ENCODE peak calls at places on chromosomes 16 and 17, in ten cellular contexts. Z, Q, X, J, U, F, V, C, T and E are unnamed samples. For H3K9me3 and H3K36me3, the result is how much of the 10 kb centered on the place peaks cover.

GRCh38 chr16:46929378-46930332 is 43.8 kb downstream of the DNAJA2 start:
- DNase-seq in U (peak), F (peak), Q (no peak), C (peak), V (peak), X (peak), J (peak), Z (peak), T (peak), E (peak)

GRCh38 chr17:17508019-17508535 is 11.9 kb upstream of the RASD1 start:
- DNase-seq in U (no peak), Z (no peak), Q (no peak), C (no peak), J (no peak), T (no peak), X (no peak), F (peak), V (peak), E (no peak)

GRCh38 chr17:28720247-28720996 is 637 bp downstream of the RPL23A start:
- DNase-seq in F (no peak), V (no peak), J (no peak), Z (no peak), C (no peak), U (no peak), Q (no peak), T (no peak), X (no peak), E (no peak)

GRCh38 chr17:79047291-79047920 is 23.4 kb downstream of the C1QTNF1 start:
- DNase-seq in J (no peak), Z (no peak), U (peak), Q (no peak), C (no peak), F (no peak), T (no peak), V (no peak), X (peak), E (no peak)

GRCh38 chr17:56786989-56787482 is 46.7 kb downstream of the C17orf67 start:
- DNase-seq in J (peak), C (peak), X (no peak), U (no peak), V (peak), T (peak), F (no peak), Q (no peak), Z (peak), E (peak)

GRCh38 chr17:36002631-36003030 is 1.3 kb upstream of the CCL15 start:
- DNase-seq in J (no peak), Z (no peak), Q (no peak), X (no peak), C (no peak), U (no peak), V (no peak), F (no peak), T (no peak), E (no peak)

GRCh38 chr16:49788505-49788904 is 67.4 kb downstream of the ZNF423 start:
- DNase-seq in X (peak), J (no peak), Z (no peak), C (peak), U (no peak), V (no peak), F (peak), Q (no peak), T (no peak), E (peak)

GRCh38 chr16:77221482-77221881 is 22.3 kb downstream of the SYCE1L start:
- DNase-seq in T (peak), V (no peak), Q (no peak), X (no peak), F (no peak), C (peak), U (no peak), J (no peak), Z (no peak), E (no peak)

GRCh38 chr17:40341808-40342574 is 22.5 kb downstream of the GJD3 start:
- DNase-seq in F (peak), Q (peak), T (peak), C (peak), J (peak), Z (no peak), X (peak), U (peak), V (peak), E (peak)

GRCh38 chr17:36930501-36930900 is 6.8 kb upstream of the LHX1 start:
- DNase-seq in J (no peak), F (no peak), Z (no peak), Q (no peak), U (no peak), C (no peak), V (no peak), T (no peak), X (no peak), E (no peak)

GRCh38 chr17:45700171-45701090 is 83.7 kb upstream of the CRHR1 start:
- DNase-seq in F (no peak), X (no peak), Q (no peak), T (no peak), U (no peak), Z (no peak), J (no peak), V (no peak), C (no peak), E (no peak)

GRCh38 chr17:20028436-20028835 is 19.3 kb downstream of the SPECC1 start:
- DNase-seq in Q (no peak), V (no peak), C (peak), F (no peak), X (no peak), Z (no peak), J (no peak), U (no peak), T (no peak), E (peak)

GRCh38 chr16:3748307-3748706 is 31.0 kb upstream of the TRAP1 start:
- DNase-seq in Q (peak), X (no peak), T (no peak), U (peak), Z (no peak), F (no peak), V (no peak), J (no peak), C (no peak), E (no peak)

GRCh38 chr16:19524356-19524865 is 669 bp downstream of the CCP110 start:
- DNase-seq in T (no peak), F (no peak), C (no peak), J (no peak), Q (no peak), X (no peak), V (no peak), U (peak), Z (no peak), E (peak)

GRCh38 chr16:21083729-21084268 is 66.8 kb downstream of the DNAH3 start:
- DNase-seq in U (peak), X (peak), J (peak), T (peak), V (peak), Z (peak), Q (no peak), F (peak), C (peak), E (peak)

GRCh38 chr17:48027322-48027981 is 10.1 kb downstream of the COPZ2 start:
- DNase-seq in X (no peak), J (no peak), F (no peak), V (no peak), T (no peak), C (no peak), Z (no peak), U (no peak), Q (no peak), E (no peak)

GRCh38 chr17:46045639-46046038 is 46.6 kb downstream of the STH start:
- DNase-seq in F (no peak), T (peak), U (no peak), X (no peak), V (no peak), Z (no peak), J (no peak), Q (no peak), C (peak), E (no peak)

GRCh38 chr17:60840456-60840855 is 162.8 kb downstream of the BCAS3 start:
- DNase-seq in F (no peak), C (no peak), U (no peak), X (no peak), V (no peak), Z (no peak), J (no peak), T (peak), Q (no peak), E (no peak)

GRCh38 chr16:71781741-71782140 is 26.9 kb downstream of the AP1G1 start:
- DNase-seq in F (no peak), V (no peak), C (no peak), Q (no peak), Z (no peak), U (no peak), T (peak), X (no peak), J (no peak), E (peak)

GRCh38 chr16:27859020-27859419 is 204.5 kb downstream of the GSG1L start:
- DNase-seq in X (no peak), Q (peak), V (no peak), T (no peak), C (no peak), U (peak), J (no peak), Z (no peak), F (no peak), E (no peak)

GRCh38 chr17:57480438-57481196 is 224.3 kb downstream of the MSI2 start:
- DNase-seq in X (peak), T (peak), Z (no peak), U (no peak), C (peak), Q (no peak), V (no peak), J (no peak), F (no peak), E (peak)

GRCh38 chr16:13573903-13574302 is 346.1 kb upstream of the ERCC4 start:
- DNase-seq in T (no peak), Z (no peak), Q (no peak), U (no peak), F (no peak), C (no peak), J (no peak), V (no peak), X (no peak), E (no peak)

GRCh38 chr17:34717092-34717491 is 137.7 kb downstream of the TMEM132E start:
- DNase-seq in T (no peak), U (no peak), C (no peak), Z (no peak), X (no peak), F (no peak), V (no peak), Q (no peak), J (no peak), E (no peak)

GRCh38 chr16:79801550-79802090 is 201.1 kb upstream of the MAF start:
- DNase-seq in Q (no peak), J (no peak), F (no peak), C (no peak), T (no peak), V (no peak), U (no peak), Z (no peak), X (no peak), E (no peak)

GRCh38 chr16:5422643-5423496 is 325.3 kb upstream of the EEF2KMT start:
- DNase-seq in U (no peak), F (no peak), Z (no peak), C (no peak), V (no peak), J (no peak), Q (no peak), X (no peak), T (no peak), E (no peak)

GRCh38 chr16:80806957-80807356 is 2.6 kb upstream of the CDYL2 start:
- DNase-seq in X (no peak), T (peak), F (no peak), J (no peak), U (no peak), Q (no peak), V (no peak), Z (no peak), C (peak), E (peak)

GRCh38 chr17:39064374-39064773 is 87.1 kb downstream of the PLXDC1 start:
- DNase-seq in Q (no peak), J (no peak), F (no peak), C (peak), U (no peak), X (no peak), T (peak), Z (no peak), V (no peak), E (peak)

DNA sequence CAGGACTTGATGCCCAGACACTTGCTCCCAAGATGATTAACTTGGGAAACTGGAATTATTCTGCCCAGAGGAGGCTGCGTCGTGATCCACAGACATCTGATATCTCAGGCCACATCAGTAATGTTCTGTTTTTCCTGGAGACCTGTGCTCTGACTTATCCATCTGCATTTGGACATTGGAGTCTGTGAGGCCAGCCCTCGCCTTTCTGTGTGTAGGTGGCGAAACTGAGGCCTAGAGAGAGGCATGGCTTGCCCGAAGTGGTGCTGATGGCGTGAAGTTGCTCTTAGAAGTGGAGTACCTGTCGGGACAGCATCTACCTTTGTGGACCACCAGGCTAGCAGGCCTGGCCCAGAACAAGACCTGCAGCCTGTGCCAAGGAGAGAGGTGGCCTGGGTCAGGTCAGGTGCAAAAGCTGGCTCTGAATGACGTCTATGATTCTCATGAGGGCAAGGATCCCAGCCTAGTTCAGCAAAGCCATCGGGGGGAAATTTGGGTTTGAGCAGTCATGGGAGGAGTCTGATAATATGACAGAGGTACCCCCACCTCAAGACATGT is 186.8 kb upstream of the ZNF469 start:
- DNase-seq in F (no peak), V (no peak), U (peak), C (no peak), J (no peak), Z (peak), Q (no peak), T (no peak), X (no peak), E (no peak)
- H3K9me3 ChIP-seq in F (under half), V (under half), U (under half), C (under half), J (under half), Z (under half), Q (under half), T (under half), X (under half), E (under half)

GRCh38 chr16:1631931-1632637 is 19.9 kb downstream of the CRAMP1 start:
- DNase-seq in Q (no peak), T (no peak), V (no peak), Z (no peak), U (no peak), J (no peak), F (no peak), X (no peak), C (peak), E (no peak)
- H3K36me3 ChIP-seq in Q (half or more), T (half or more), V (half or more), Z (half or more), U (under half), J (under half), F (half or more), X (under half), C (under half), E (half or more)

DNA sequence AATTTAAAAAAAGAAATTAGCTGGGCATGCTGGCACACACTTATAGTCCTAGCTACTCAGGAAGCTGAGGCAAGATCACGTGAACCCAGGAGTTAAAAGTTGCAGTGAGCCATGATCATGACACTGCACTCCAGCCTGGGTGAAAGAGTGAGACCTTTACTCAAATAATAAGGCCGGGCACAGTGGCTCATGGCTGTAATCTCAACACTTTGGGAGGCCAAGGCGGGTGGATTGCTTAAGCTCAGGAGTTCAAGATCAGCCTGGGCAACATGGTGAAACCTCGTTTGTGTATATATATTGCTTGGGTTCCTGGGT is 11.5 kb upstream of the RIPOR1 start:
- DNase-seq in F (no peak), Q (no peak), U (no peak), Z (no peak), C (no peak), X (no peak), T (no peak), J (no peak), V (no peak), E (no peak)
- H3K4me3 ChIP-seq in F (no peak), Q (no peak), U (no peak), Z (no peak), C (no peak), X (no peak), T (no peak), J (no peak), V (no peak), E (no peak)

GRCh38 chr16:88369447-88370008 is 13.2 kb upstream of the ZNF469 start:
- DNase-seq in U (peak), J (no peak), C (no peak), V (peak), Q (no peak), X (no peak), F (no peak), T (no peak), Z (no peak), E (no peak)
- H3K9me3 ChIP-seq in U (under half), J (under half), C (under half), V (under half), Q (under half), X (under half), F (under half), T (under half), Z (under half), E (under half)

GRCh38 chr16:15606521-15607220 is 36.3 kb downstream of the MARF1 start:
- DNase-seq in J (no peak), U (no peak), X (no peak), F (no peak), T (no peak), V (no peak), Q (no peak), C (no peak), Z (no peak), E (no peak)

GRCh38 chr16:15608398-15609285 is 34.3 kb downstream of the MARF1 start:
- DNase-seq in Z (no peak), V (no peak), C (peak), F (no peak), U (no peak), X (no peak), J (no peak), Q (no peak), T (peak), E (peak)

GRCh38 chr16:15607700-15608396 is 35.1 kb downstream of the MARF1 start:
- DNase-seq in C (peak), X (peak), U (peak), Q (no peak), T (peak), Z (no peak), V (no peak), F (peak), J (no peak), E (no peak)

GRCh38 chr16:15604460-15605390 is 38.2 kb downstream of the MARF1 start:
- DNase-seq in Z (no peak), V (no peak), J (no peak), X (no peak), T (no peak), Q (no peak), F (no peak), C (peak), U (no peak), E (no peak)

GRCh38 chr16:15605869-15606520 is 37.0 kb downstream of the MARF1 start:
- DNase-seq in X (no peak), U (no peak), F (no peak), Z (no peak), T (no peak), J (no peak), C (no peak), V (no peak), Q (no peak), E (no peak)
- H3K36me3 ChIP-seq in X (under half), U (under half), F (half or more), Z (half or more), T (half or more), J (half or more), C (half or more), V (half or more), Q (half or more), E (half or more)

GRCh38 chr17:43927101-43927935 is 15.0 kb downstream of the PPY start:
- DNase-seq in C (no peak), T (no peak), U (no peak), F (peak), Q (no peak), Z (no peak), J (peak), V (no peak), X (no peak), E (no peak)
- H3K4me3 ChIP-seq in C (peak), T (no peak), U (peak), F (peak), Q (peak), Z (no peak), J (peak), V (peak), X (peak), E (peak)

GRCh38 chr16:35463358-35463757 is 2003.9 kb downstream of the TP53TG3F start:
- DNase-seq in F (no peak), J (no peak), C (no peak), X (no peak), Q (no peak), Z (no peak), T (no peak), V (no peak), U (no peak), E (no peak)
- H3K9me3 ChIP-seq in F (under half), J (under half), C (under half), X (under half), Q (under half), Z (under half), T (under half), V (under half), U (under half), E (under half)

DNA sequence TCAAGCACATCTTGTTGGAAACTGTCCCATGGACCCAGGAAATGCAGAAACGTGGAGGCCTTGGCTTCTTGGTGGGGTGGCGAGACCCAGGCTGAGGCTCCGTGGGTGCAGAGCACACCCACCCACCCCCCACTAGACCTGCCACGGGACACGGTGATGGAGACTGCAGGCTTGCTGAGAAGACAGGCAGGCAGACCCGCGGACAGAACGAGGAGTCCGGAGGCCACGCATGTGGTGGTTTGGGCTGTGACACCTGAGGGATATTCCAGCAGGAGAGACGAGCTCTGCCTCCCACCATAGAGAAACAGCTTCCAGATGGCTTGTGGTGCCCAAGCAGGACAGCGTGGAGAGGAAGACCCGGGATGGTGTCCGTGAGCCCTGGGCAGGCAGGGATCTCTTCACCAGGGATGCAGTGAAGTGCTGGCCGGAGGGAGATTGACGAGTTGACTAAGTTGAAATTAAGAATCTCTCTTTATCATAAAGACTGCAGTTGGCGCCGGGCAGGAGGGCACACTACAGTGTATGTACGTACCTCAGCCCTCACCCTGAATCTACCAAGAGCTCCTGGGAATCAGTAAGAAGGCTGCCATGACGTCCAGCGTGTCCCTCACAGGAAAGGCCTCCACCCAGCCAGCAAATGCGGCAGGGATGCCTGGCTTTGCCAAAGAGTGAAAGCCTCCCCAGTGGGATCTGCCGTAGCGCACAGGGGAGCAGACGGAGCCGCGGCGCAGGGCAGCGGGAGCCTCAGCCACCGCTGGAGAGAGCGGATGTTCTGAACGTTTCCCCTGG is 8.2 kb downstream of the UBE2I start:
- DNase-seq in V (no peak), C (no peak), U (no peak), J (no peak), Z (no peak), F (no peak), X (no peak), T (no peak), Q (no peak), E (no peak)
- H3K36me3 ChIP-seq in V (half or more), C (half or more), U (half or more), J (half or more), Z (half or more), F (half or more), X (under half), T (half or more), Q (half or more), E (half or more)